ENCODE peak calls at places on chromosomes 13 and 19, in eight cellular contexts. One of them, this sample, is unnamed.

GRCh38 chr13:57633141-57633949 is 1.8 kb downstream of the PCDH17 start:
- DNase-seq in small intestine: no peak
- DNase-seq in T1000: no peak
- DNase-seq in Calu3: no peak
- DNase-seq in NCI-H2081: no peak
- DNase-seq in GM23338: peak; percentile 88
- DNase-seq in T-helper 2 cell: no peak
- DNase-seq in aorta: peak; percentile 89
- DNase-seq in this sample: peak; percentile 46

GRCh38 chr19:40561947-40562346 is 14.7 kb upstream of the SHKBP1 start:
- DNase-seq in small intestine: no peak
- DNase-seq in T1000: no peak
- DNase-seq in Calu3: no peak
- DNase-seq in NCI-H2081: no peak
- DNase-seq in GM23338: no peak
- DNase-seq in T-helper 2 cell: no peak
- DNase-seq in aorta: no peak
- DNase-seq in this sample: peak; percentile 32

GRCh38 chr19:52142001-52142595 is 2.4 kb upstream of the ZNF616 start:
- DNase-seq in small intestine: no peak
- DNase-seq in T1000: no peak
- DNase-seq in Calu3: no peak
- DNase-seq in NCI-H2081: no peak
- DNase-seq in GM23338: no peak
- DNase-seq in T-helper 2 cell: no peak
- DNase-seq in aorta: no peak
- DNase-seq in this sample: no peak

GRCh38 chr19:50831026-50831396 is 2.4 kb downstream of the KLK15 start:
- DNase-seq in small intestine: no peak
- DNase-seq in T1000: no peak
- DNase-seq in Calu3: no peak
- DNase-seq in NCI-H2081: no peak
- DNase-seq in GM23338: no peak
- DNase-seq in T-helper 2 cell: no peak
- DNase-seq in aorta: no peak
- DNase-seq in this sample: no peak

GRCh38 chr19:3700242-3701032 is at the start of gene PIP5K1C:
- DNase-seq in small intestine: peak; percentile 86
- DNase-seq in T1000: peak; percentile 84
- DNase-seq in Calu3: peak; percentile 94
- DNase-seq in NCI-H2081: peak; percentile 80
- DNase-seq in GM23338: peak; percentile 94
- DNase-seq in T-helper 2 cell: peak; percentile 91
- DNase-seq in aorta: peak; percentile 97
- DNase-seq in this sample: peak; percentile 100

GRCh38 chr19:39501340-39501739 is 2.6 kb downstream of the DLL3 start:
- DNase-seq in small intestine: no peak
- DNase-seq in T1000: no peak
- DNase-seq in Calu3: no peak
- DNase-seq in NCI-H2081: no peak
- DNase-seq in GM23338: no peak
- DNase-seq in T-helper 2 cell: no peak
- DNase-seq in aorta: no peak
- DNase-seq in this sample: no peak

GRCh38 chr19:42207767-42208259 is 9.7 kb downstream of the DEDD2 start:
- DNase-seq in small intestine: no peak
- DNase-seq in T1000: peak; percentile 29
- DNase-seq in Calu3: peak; percentile 77
- DNase-seq in NCI-H2081: no peak
- DNase-seq in GM23338: no peak
- DNase-seq in T-helper 2 cell: no peak
- DNase-seq in aorta: peak; percentile 70
- DNase-seq in this sample: peak; percentile 99

GRCh38 chr19:2249880-2250764 is 999 bp downstream of the AMH start:
- DNase-seq in small intestine: no peak
- DNase-seq in T1000: no peak
- DNase-seq in Calu3: no peak
- DNase-seq in NCI-H2081: no peak
- DNase-seq in GM23338: peak; percentile 41
- DNase-seq in T-helper 2 cell: no peak
- DNase-seq in aorta: no peak
- DNase-seq in this sample: peak; percentile 92

GRCh38 chr19:35119091-35119490 is 3.5 kb downstream of the FXYD3 start:
- DNase-seq in small intestine: no peak
- DNase-seq in T1000: no peak
- DNase-seq in Calu3: no peak
- DNase-seq in NCI-H2081: no peak
- DNase-seq in GM23338: no peak
- DNase-seq in T-helper 2 cell: no peak
- DNase-seq in aorta: no peak
- DNase-seq in this sample: no peak

GRCh38 chr19:13965926-13966683 is 13.8 kb downstream of the DCAF15 start:
- DNase-seq in small intestine: no peak
- DNase-seq in T1000: no peak
- DNase-seq in Calu3: no peak
- DNase-seq in NCI-H2081: no peak
- DNase-seq in GM23338: no peak
- DNase-seq in T-helper 2 cell: no peak
- DNase-seq in aorta: no peak
- DNase-seq in this sample: peak; percentile 68

This sample was measured in osteoblast.